ENCODE peak calls at places on chromosome 22, in ten cellular contexts. M is keratinocyte, Q is brain microvascular endothelial cell, G is cardiac muscle cell, J is foreskin keratinocyte, R is colonic mucosa, L is body of pancreas, X is fibroblast of pulmonary artery, Z is neural crest cell, F is AG04449. E is an unnamed sample.

GRCh38 chr22:46085831-46086576 is 64.3 kb upstream of the PPARA start:
- DNase-seq in X (peak; percentile 51), J (no peak), M (no peak), G (peak; percentile 64), L (peak; percentile 64), R (peak; percentile 92), F (no peak), Q (no peak), Z (no peak), E (peak; percentile 90)

GRCh38 chr22:18044548-18045271 is 20.3 kb upstream of the MICAL3 start:
- DNase-seq in Q (peak; percentile 18), M (no peak), Z (no peak), G (peak; percentile 35), R (peak; percentile 50), J (no peak), X (no peak), L (peak; percentile 79), F (no peak), E (peak; percentile 38)

GRCh38 chr22:44686873-44687600 is 15.0 kb upstream of the PRR5 start:
- DNase-seq in Q (peak; percentile 62), J (no peak), F (no peak), R (no peak), X (peak; percentile 62), Z (no peak), G (peak; percentile 81), L (no peak), M (no peak), E (no peak)

GRCh38 chr22:41022470-41023298 is 69.7 kb upstream of the EP300 start:
- DNase-seq in J (peak; percentile 47), M (no peak), Q (peak; percentile 36), G (peak; percentile 96), L (peak; percentile 93), R (peak; percentile 94), X (peak; percentile 89), F (no peak), Z (peak; percentile 85), E (peak; percentile 92)

GRCh38 chr22:45341503-45341902 is 31.8 kb downstream of the FAM118A start:
- DNase-seq in X (no peak), M (no peak), Q (no peak), R (no peak), G (no peak), J (no peak), F (no peak), Z (no peak), L (no peak), E (no peak)

GRCh38 chr22:43867839-43868652 is 5.7 kb upstream of the SULT4A1 start:
- DNase-seq in Z (peak; percentile 81), L (peak; percentile 56), J (no peak), Q (peak; percentile 41), G (peak; percentile 67), R (peak; percentile 34), X (peak; percentile 70), M (peak; percentile 23), F (no peak), E (no peak)

GRCh38 chr22:25777870-25778269 is 35.9 kb downstream of the MYO18B start:
- DNase-seq in F (no peak), Q (peak; percentile 71), L (no peak), G (peak; percentile 64), R (peak; percentile 23), M (no peak), Z (peak; percentile 14), X (peak; percentile 69), J (no peak), E (no peak)

GRCh38 chr22:44338906-44339305 is 26.2 kb upstream of the SHISAL1 start:
- DNase-seq in G (no peak), X (no peak), J (no peak), R (no peak), F (no peak), M (no peak), L (no peak), Q (no peak), Z (no peak), E (no peak)

GRCh38 chr22:39688186-39688768 is 117.7 kb downstream of the CACNA1I start:
- DNase-seq in R (no peak), F (no peak), Q (no peak), J (no peak), G (no peak), M (no peak), Z (no peak), L (no peak), X (no peak), E (no peak)

GRCh38 chr22:22030493-22031182 is 48.1 kb upstream of the TOP3B start:
- DNase-seq in Q (no peak), L (no peak), M (no peak), G (peak; percentile 30), X (peak; percentile 8), J (no peak), Z (no peak), R (no peak), F (no peak), E (no peak)
- TF ChIP-seq CTCF in Q (peak; percentile 52), L (no peak), M (peak; percentile 62), G (peak; percentile 37), X (peak; percentile 30), J (peak; percentile 52), Z (peak; percentile 41), R (no peak), F (peak; percentile 32), E (no peak)

GRCh38 chr22:29203883-29204282 is 1.8 kb upstream of the EMID1 start:
- DNase-seq in J (no peak), F (no peak), Z (no peak), L (no peak), X (no peak), M (no peak), Q (no peak), R (no peak), G (no peak), E (no peak)

GRCh38 chr22:29201722-29202230 is 3.9 kb upstream of the EMID1 start:
- DNase-seq in M (no peak), R (no peak), X (no peak), Z (no peak), L (no peak), G (no peak), Q (no peak), J (no peak), F (no peak), E (no peak)

GRCh38 chr22:29203456-29203855 is 2.2 kb upstream of the EMID1 start:
- DNase-seq in X (no peak), Q (no peak), F (no peak), Z (no peak), R (no peak), J (no peak), M (no peak), L (no peak), G (no peak), E (no peak)

GRCh38 chr22:29200901-29201300 is 4.8 kb upstream of the EMID1 start:
- DNase-seq in R (no peak), Q (no peak), Z (no peak), M (no peak), G (no peak), F (no peak), X (no peak), L (no peak), J (no peak), E (no peak)

GRCh38 chr22:29202231-29203192 is 3.2 kb upstream of the EMID1 start:
- DNase-seq in Q (peak; percentile 45), Z (no peak), M (no peak), G (peak; percentile 90), R (peak; percentile 58), X (peak; percentile 62), F (no peak), J (no peak), L (peak; percentile 25), E (peak; percentile 49)
- TF ChIP-seq CTCF in Q (peak; percentile 57), Z (peak; percentile 46), M (peak; percentile 50), G (peak; percentile 28), R (no peak), X (peak; percentile 47), F (peak; percentile 41), J (peak; percentile 58), L (peak; percentile 26), E (no peak)

GRCh38 chr22:36185828-36186624 is 15.6 kb downstream of the APOL4 start:
- DNase-seq in R (no peak), J (no peak), M (no peak), G (no peak), L (no peak), Z (no peak), Q (no peak), F (no peak), X (no peak), E (no peak)
- TF ChIP-seq CTCF in R (no peak), J (no peak), M (no peak), G (no peak), L (no peak), Z (no peak), Q (peak; percentile 7), F (no peak), X (no peak), E (no peak)

GRCh38 chr22:33746501-33746928 is 173.8 kb downstream of the LARGE1 start:
- DNase-seq in F (no peak), G (no peak), X (no peak), L (no peak), Q (no peak), J (no peak), M (no peak), R (peak; percentile 30), Z (no peak), E (peak; percentile 63)

GRCh38 chr22:33747576-33748180 is 172.6 kb downstream of the LARGE1 start:
- DNase-seq in J (no peak), Q (no peak), Z (no peak), X (no peak), M (no peak), G (no peak), L (no peak), F (no peak), R (peak; percentile 41), E (no peak)

GRCh38 chr22:33747029-33747428 is 173.2 kb downstream of the LARGE1 start:
- DNase-seq in F (no peak), X (no peak), G (no peak), Q (no peak), M (no peak), Z (no peak), J (no peak), R (peak; percentile 23), L (no peak), E (no peak)

GRCh38 chr22:33743756-33744155 is 176.5 kb downstream of the LARGE1 start:
- DNase-seq in M (no peak), J (no peak), Q (no peak), G (no peak), L (no peak), Z (no peak), X (no peak), R (no peak), F (no peak), E (no peak)

DNA sequence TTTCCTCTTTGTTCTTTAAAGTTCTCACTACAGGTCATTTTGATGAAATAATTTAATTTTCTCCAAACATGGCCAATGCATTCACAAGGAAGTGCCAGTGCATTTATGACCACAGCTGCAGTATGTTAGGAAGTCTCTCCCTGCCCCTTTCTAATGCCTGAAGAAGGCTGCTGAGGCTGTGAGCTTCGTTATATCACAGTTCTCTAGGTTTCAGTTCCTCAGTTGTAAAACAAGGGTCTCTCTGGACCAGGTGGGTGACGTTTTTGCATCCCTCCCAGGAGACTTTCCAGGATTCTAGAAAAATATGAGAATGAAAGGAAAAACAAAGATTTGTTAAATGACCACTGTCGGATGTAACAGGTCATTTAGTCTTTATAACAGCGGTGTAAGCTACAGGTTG is 171.6 kb downstream of the LARGE1 start:
- DNase-seq in L (no peak), Z (no peak), R (no peak), G (no peak), M (no peak), Q (no peak), X (no peak), J (no peak), F (no peak), E (no peak)
- TF ChIP-seq CTCF in L (no peak), Z (no peak), R (no peak), G (no peak), M (no peak), Q (no peak), X (no peak), J (no peak), F (no peak), E (no peak)

GRCh38 chr22:27107005-27107404 is 449.6 kb downstream of the MIAT start:
- DNase-seq in M (no peak), Q (no peak), J (no peak), L (no peak), G (no peak), R (no peak), Z (no peak), F (no peak), X (no peak), E (no peak)
- TF ChIP-seq CTCF in M (no peak), Q (no peak), J (no peak), L (no peak), G (no peak), R (no peak), Z (no peak), F (no peak), X (no peak), E (no peak)

E was measured in lung.